ENCODE peak calls at places on chromosomes 6 and 20, in four cellular contexts. G is endothelial cell, J is WTC11, X is cardiac fibroblast. T is an unnamed sample.

GRCh38 chr6:82589509-82590206 is 226.0 kb downstream of the TPBG start:
- DNase-seq in G (peak), J (peak), X (peak), T (peak)

GRCh38 chr6:44041461-44042260 is 85.6 kb downstream of the MRPL14 start:
- DNase-seq in G (no peak), J (no peak), X (peak), T (no peak)

GRCh38 chr6:6790891-6791290 is 202.4 kb downstream of the LY86 start:
- DNase-seq in G (no peak), J (no peak), X (peak), T (no peak)

GRCh38 chr6:159726196-159726917 is 949 bp upstream of the WTAP start:
- DNase-seq in G (no peak), J (no peak), X (no peak), T (no peak)

GRCh38 chr6:17103715-17104114 is 1.9 kb downstream of the STMND1 start:
- DNase-seq in G (no peak), J (no peak), X (no peak), T (no peak)

GRCh38 chr6:43763812-43764522 is 6.0 kb upstream of the VEGFA start:
- DNase-seq in G (no peak), J (no peak), X (no peak), T (no peak)

GRCh38 chr6:28943223-28943556 is 19.4 kb upstream of the TRIM27 start:
- DNase-seq in G (no peak), J (no peak), X (no peak), T (no peak)

GRCh38 chr6:100342830-100343229 is 121.9 kb downstream of the SIM1 start:
- DNase-seq in G (no peak), J (no peak), X (peak), T (no peak)

GRCh38 chr20:40978761-40979160 is 49.9 kb upstream of the TOP1 start:
- DNase-seq in G (no peak), J (no peak), X (no peak), T (no peak)

GRCh38 chr6:130708338-130708737 is 118.9 kb upstream of the SMLR1 start:
- DNase-seq in G (no peak), J (no peak), X (no peak), T (no peak)

GRCh38 chr6:154249499-154250298 is 106.9 kb downstream of the IPCEF1 start:
- DNase-seq in G (no peak), J (no peak), X (no peak), T (peak)

GRCh38 chr6:113481441-113481840 is 375.7 kb upstream of the MARCKS start:
- DNase-seq in G (no peak), J (no peak), X (peak), T (no peak)

GRCh38 chr6:75368151-75368779 is 83.7 kb upstream of the TMEM30A start:
- DNase-seq in G (peak), J (peak), X (peak), T (no peak)

GRCh38 chr6:127367023-127367375 is 23.6 kb upstream of the ECHDC1 start:
- DNase-seq in G (no peak), J (no peak), X (peak), T (no peak)

GRCh38 chr6:62236784-62237183 is 49.2 kb downstream of the KHDRBS2 start:
- DNase-seq in G (no peak), J (no peak), X (no peak), T (no peak)

GRCh38 chr6:25012657-25013056 is 76.9 kb upstream of the RIPOR2 start:
- DNase-seq in G (no peak), J (no peak), X (peak), T (no peak)

GRCh38 chr20:60087563-60088105 is 129.4 kb downstream of the CDH26 start:
- DNase-seq in G (no peak), J (no peak), X (peak), T (no peak)

GRCh38 chr6:42929928-42930360 is 664 bp downstream of the CNPY3 start:
- DNase-seq in G (no peak), J (no peak), X (peak), T (no peak)

GRCh38 chr20:9498322-9498721 is 16.1 kb upstream of the LAMP5 start:
- DNase-seq in G (no peak), J (no peak), X (peak), T (no peak)

GRCh38 chr20:9514461-9515210 is at the start of gene LAMP5:
- DNase-seq in G (peak), J (peak), X (no peak), T (peak)

GRCh38 chr6:52491203-52492069 is 71.3 kb downstream of the EFHC1 start:
- DNase-seq in G (no peak), J (no peak), X (peak), T (no peak)

GRCh38 chr20:32142991-32143390 is 33.5 kb downstream of the TM9SF4 start:
- DNase-seq in G (no peak), J (no peak), X (no peak), T (no peak)

GRCh38 chr20:53594068-53595017 is 704 bp upstream of the ZNF217 start:
- DNase-seq in G (peak), J (peak), X (peak), T (peak)
- TF ChIP-seq CTCF in G (peak), J (peak), X (no peak), T (peak)

GRCh38 chr20:23884136-23884770 is 4.7 kb upstream of the CST5 start:
- DNase-seq in G (no peak), J (no peak), X (no peak), T (no peak)

GRCh38 chr20:23887856-23888255 is 8.3 kb upstream of the CST5 start:
- DNase-seq in G (no peak), J (no peak), X (no peak), T (no peak)

GRCh38 chr20:23884771-23885162 is 5.2 kb upstream of the CST5 start:
- DNase-seq in G (no peak), J (no peak), X (no peak), T (no peak)

DNA sequence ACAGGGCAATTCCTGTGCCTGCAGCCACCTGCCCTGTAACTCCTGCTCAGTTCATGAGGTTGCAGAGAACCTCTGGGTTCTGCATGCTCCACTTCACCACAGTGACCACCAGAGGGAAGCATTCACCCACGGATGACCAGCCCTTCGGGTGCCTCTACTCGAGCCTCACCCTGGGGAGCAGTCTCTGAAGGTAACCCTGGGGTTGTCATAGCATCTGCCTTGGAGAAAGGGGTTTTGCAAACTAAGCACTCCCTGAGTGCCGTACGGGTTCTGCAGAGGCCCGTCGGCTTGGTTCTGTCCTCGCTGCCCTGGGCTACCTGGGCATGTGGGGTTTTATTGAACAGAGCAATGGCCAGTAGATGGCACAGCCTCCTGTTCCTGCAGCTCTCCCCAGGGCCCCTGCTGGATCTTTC is 10.2 kb upstream of the CST5 start:
- DNase-seq in G (peak), J (peak), X (peak), T (peak)
- TF ChIP-seq CTCF in G (peak), J (peak), X (peak), T (peak)

DNA sequence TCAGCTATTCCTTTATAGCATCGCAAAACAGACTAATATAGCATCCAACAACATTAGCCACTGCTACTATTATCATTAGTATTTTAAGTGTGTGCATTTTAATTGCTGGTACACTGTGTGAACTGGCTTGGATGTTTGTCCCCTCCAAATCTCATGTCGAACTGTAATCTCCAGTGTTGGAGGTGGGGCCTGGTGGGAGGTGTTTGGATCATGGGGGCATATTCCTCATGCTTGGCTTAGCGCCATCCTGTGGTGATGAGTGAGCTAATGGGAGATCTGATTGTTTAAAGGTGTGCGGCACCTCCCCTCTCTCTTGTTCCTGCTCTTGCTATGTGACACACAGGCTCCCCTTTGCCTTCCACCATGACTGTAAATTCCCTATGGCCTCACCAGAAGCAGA is 12.4 kb upstream of the OSER1 start:
- DNase-seq in G (peak), J (peak), X (no peak), T (no peak)
- TF ChIP-seq CTCF in G (peak), J (no peak), X (no peak), T (no peak)

GRCh38 chr6:47079638-47080037 is 37.5 kb upstream of the ADGRF1 start:
- DNase-seq in G (no peak), J (peak), X (peak), T (no peak)
- TF ChIP-seq CTCF in G (peak), J (no peak), X (peak), T (no peak)

GRCh38 chr6:134004714-134005113 is 47.7 kb downstream of the SLC2A12 start:
- DNase-seq in G (no peak), J (no peak), X (no peak), T (no peak)
- TF ChIP-seq CTCF in G (no peak), J (no peak), X (no peak), T (no peak)

GRCh38 chr6:32153252-32153834 is 598 bp upstream of the PPT2 start:
- DNase-seq in G (no peak), J (peak), X (peak), T (peak)
- TF ChIP-seq CTCF in G (no peak), J (no peak), X (peak), T (no peak)

DNA sequence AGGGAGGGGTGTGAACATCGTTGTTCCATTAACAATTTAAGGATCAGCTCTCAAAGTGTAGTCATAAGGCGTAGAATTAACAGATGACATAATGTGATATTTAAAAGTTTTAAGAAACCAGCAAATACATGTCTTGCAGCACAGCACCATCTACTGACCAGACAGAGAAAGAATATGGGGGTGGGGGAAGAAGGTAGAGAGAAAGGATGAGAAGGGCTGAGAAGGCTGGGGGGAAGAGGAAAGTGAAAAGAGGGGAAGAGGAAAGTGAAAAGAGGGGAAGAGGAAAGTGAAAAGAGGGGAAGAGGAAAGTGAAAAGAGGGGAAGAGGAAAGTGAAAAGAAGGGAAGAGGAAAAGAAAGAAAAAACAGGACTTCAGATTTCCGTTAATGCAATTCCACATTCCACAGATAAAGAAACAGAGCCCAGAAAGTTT is 80.9 kb downstream of the HAO1 start:
- DNase-seq in G (peak), J (peak), X (peak), T (no peak)
- TF ChIP-seq CTCF in G (no peak), J (peak), X (peak), T (peak)

GRCh38 chr6:30915591-30915946 is 1.5 kb downstream of the VARS2 start:
- DNase-seq in G (peak), J (peak), X (peak), T (no peak)
- TF ChIP-seq CTCF in G (no peak), J (peak), X (peak), T (peak)

T was measured in glutamatergic neuron.